ENCODE peak calls at places on chromosomes 1 and 21, in four cellular contexts. H, K, L and U are unnamed samples.

GRCh38 chr1:59186656-59187055 is 110.2 kb upstream of the FGGY start:
- DNase-seq in H (no peak), K (no peak), L (no peak), U (no peak)

GRCh38 chr1:152640351-152640750 is 17.4 kb upstream of the LCE3A start:
- DNase-seq in H (no peak), K (no peak), L (no peak), U (no peak)

GRCh38 chr21:15121655-15122120 is 56.9 kb upstream of the NRIP1 start:
- DNase-seq in H (no peak), K (peak), L (no peak), U (peak)

GRCh38 chr1:6113745-6114144 is 66.4 kb downstream of the CHD5 start:
- DNase-seq in H (no peak), K (no peak), L (peak), U (peak)

GRCh38 chr1:204887846-204888245 is 17.2 kb downstream of the NFASC start:
- DNase-seq in H (no peak), K (no peak), L (no peak), U (no peak)

GRCh38 chr21:43362306-43362927 is 64.5 kb downstream of the SIK1 start:
- DNase-seq in H (peak), K (no peak), L (peak), U (peak)

GRCh38 chr1:232414100-232414499 is 215.8 kb downstream of the SIPA1L2 start:
- DNase-seq in H (no peak), K (no peak), L (no peak), U (no peak)

GRCh38 chr1:29852248-29852647 is 615.9 kb downstream of the PTPRU start:
- DNase-seq in H (no peak), K (no peak), L (no peak), U (no peak)

GRCh38 chr1:229318056-229318455 is 24.8 kb downstream of the CCSAP start:
- DNase-seq in H (no peak), K (no peak), L (no peak), U (no peak)

GRCh38 chr1:34970829-34971228 is 14.3 kb downstream of the TMEM35B start:
- DNase-seq in H (no peak), K (no peak), L (no peak), U (no peak)

GRCh38 chr21:42559326-42559725 is 45.7 kb downstream of the SLC37A1 start:
- DNase-seq in H (no peak), K (no peak), L (no peak), U (peak)

GRCh38 chr1:182520746-182521145 is 68.3 kb downstream of the RNASEL start:
- DNase-seq in H (no peak), K (peak), L (no peak), U (no peak)

GRCh38 chr1:236908669-236909068 is 95.6 kb downstream of the MT1HL1 start:
- DNase-seq in H (no peak), K (no peak), L (no peak), U (no peak)

GRCh38 chr1:231264642-231265041 is 23.6 kb downstream of the GNPAT start:
- DNase-seq in H (no peak), K (no peak), L (no peak), U (no peak)

GRCh38 chr1:211652371-211652770 is 23.1 kb downstream of the NEK2 start:
- DNase-seq in H (no peak), K (no peak), L (peak), U (no peak)

GRCh38 chr1:201266774-201267173 is 16.5 kb upstream of the PKP1 start:
- DNase-seq in H (no peak), K (peak), L (no peak), U (no peak)

GRCh38 chr21:32248616-32249550 is 30.0 kb downstream of the MIS18A start:
- DNase-seq in H (no peak), K (no peak), L (no peak), U (no peak)

GRCh38 chr1:241532173-241532553 is at the start of gene KMO:
- DNase-seq in H (no peak), K (no peak), L (no peak), U (no peak)

GRCh38 chr1:12142141-12142823 is 24.5 kb upstream of the TNFRSF1B start:
- DNase-seq in H (no peak), K (no peak), L (no peak), U (peak)

GRCh38 chr1:6448749-6449631 is 17.0 kb downstream of the TNFRSF25 start:
- DNase-seq in H (no peak), K (no peak), L (peak), U (no peak)

GRCh38 chr1:2381741-2382620 is 9.4 kb downstream of the MORN1 start:
- DNase-seq in H (peak), K (no peak), L (peak), U (peak)

GRCh38 chr1:74470262-74470661 is 42.1 kb downstream of the LRRC53 start:
- DNase-seq in H (no peak), K (no peak), L (no peak), U (no peak)

GRCh38 chr1:54117815-54118563 is 34.8 kb downstream of the CDCP2 start:
- DNase-seq in H (no peak), K (no peak), L (no peak), U (no peak)

GRCh38 chr1:18233176-18233864 is 125.7 kb downstream of the IGSF21 start:
- DNase-seq in H (no peak), K (no peak), L (no peak), U (no peak)